ENCODE peak calls at places on chromosomes 5 and 9, in eight cellular contexts. X is AG10803, W is kidney, Z is heart left ventricle, J is MCF 10A, A is ascending aorta, I is foreskin fibroblast, H is cardiac muscle cell. N is an unnamed sample.

GRCh38 chr9:137691648-137692357 is 73.0 kb downstream of the EHMT1 start:
- DNase-seq in X (no peak), W (no peak), Z (no peak), J (no peak), A (no peak), I (no peak), H (no peak), N (no peak)

GRCh38 chr5:62578540-62578939 is at the start of gene LRRC70:
- DNase-seq in X (peak), W (no peak), Z (peak), J (no peak), A (no peak), I (no peak), H (no peak), N (no peak)

GRCh38 chr5:102539598-102539997 is 40.8 kb upstream of the SLCO6A1 start:
- DNase-seq in X (no peak), W (no peak), Z (no peak), J (peak), A (no peak), I (no peak), H (no peak), N (no peak)

GRCh38 chr9:75636427-75637045 is 253.9 kb upstream of the PCSK5 start:
- DNase-seq in X (no peak), W (no peak), Z (peak), J (no peak), A (no peak), I (no peak), H (no peak), N (no peak)

GRCh38 chr5:39231705-39232525 is 12.6 kb upstream of the FYB1 start:
- DNase-seq in X (peak), W (no peak), Z (no peak), J (peak), A (no peak), I (no peak), H (no peak), N (no peak)

GRCh38 chr5:147068998-147069397 is 165.8 kb upstream of the STK32A start:
- DNase-seq in X (no peak), W (no peak), Z (no peak), J (no peak), A (no peak), I (no peak), H (no peak), N (no peak)

GRCh38 chr5:133865113-133865512 is 103.3 kb downstream of the C5orf15 start:
- DNase-seq in X (no peak), W (no peak), Z (no peak), J (no peak), A (no peak), I (no peak), H (no peak), N (no peak)

GRCh38 chr5:155260798-155261197 is 247.2 kb downstream of the KIF4B start:
- DNase-seq in X (no peak), W (no peak), Z (no peak), J (peak), A (no peak), I (no peak), H (peak), N (no peak)

GRCh38 chr9:83327323-83327722 is 210.9 kb downstream of the FRMD3 start:
- DNase-seq in X (peak), W (no peak), Z (no peak), J (no peak), A (no peak), I (no peak), H (peak), N (no peak)

GRCh38 chr5:96528262-96528661 is 95.2 kb upstream of the PCSK1 start:
- DNase-seq in X (no peak), W (no peak), Z (no peak), J (no peak), A (no peak), I (no peak), H (no peak), N (no peak)

GRCh38 chr5:172764861-172765765 is 5.9 kb downstream of the DUSP1 start:
- DNase-seq in X (peak), W (peak), Z (peak), J (peak), A (peak), I (peak), H (peak), N (peak)

GRCh38 chr9:94973491-94973941 is 247.0 kb downstream of the AOPEP start:
- DNase-seq in X (peak), W (no peak), Z (no peak), J (no peak), A (no peak), I (peak), H (no peak), N (no peak)

GRCh38 chr5:81895312-81895711 is 76.5 kb upstream of the ATG10 start:
- DNase-seq in X (no peak), W (no peak), Z (no peak), J (no peak), A (no peak), I (no peak), H (no peak), N (no peak)

GRCh38 chr9:10562581-10563343 is 50.0 kb downstream of the PTPRD start:
- DNase-seq in X (no peak), W (no peak), Z (no peak), J (peak), A (no peak), I (no peak), H (no peak), N (no peak)

GRCh38 chr5:139676951-139677367 is 28.8 kb downstream of the CXXC5 start:
- DNase-seq in X (no peak), W (peak), Z (no peak), J (no peak), A (no peak), I (no peak), H (no peak), N (no peak)

GRCh38 chr9:18274693-18275092 is 199.3 kb upstream of the ADAMTSL1 start:
- DNase-seq in X (no peak), W (no peak), Z (no peak), J (peak), A (no peak), I (no peak), H (no peak), N (no peak)

GRCh38 chr9:90103771-90104170 is 499.0 kb downstream of the GADD45G start:
- DNase-seq in X (no peak), W (no peak), Z (no peak), J (no peak), A (no peak), I (no peak), H (no peak), N (no peak)

GRCh38 chr5:74199436-74200210 is 440.9 kb downstream of the ENC1 start:
- DNase-seq in X (peak), W (no peak), Z (no peak), J (no peak), A (no peak), I (peak), H (no peak), N (no peak)

GRCh38 chr9:113638916-113639315 is 175.4 kb downstream of the RGS3 start:
- DNase-seq in X (no peak), W (no peak), Z (no peak), J (no peak), A (no peak), I (no peak), H (no peak), N (no peak)

GRCh38 chr5:136132087-136132486 is 558 bp upstream of the SMAD5 start:
- DNase-seq in X (peak), W (no peak), Z (peak), J (no peak), A (no peak), I (no peak), H (peak), N (no peak)

GRCh38 chr9:29969408-29969807 is 2396.1 kb upstream of the C9orf72 start:
- DNase-seq in X (no peak), W (no peak), Z (no peak), J (no peak), A (no peak), I (no peak), H (no peak), N (no peak)

GRCh38 chr9:116870566-116870965 is 183.5 kb downstream of the TRIM32 start:
- DNase-seq in X (no peak), W (peak), Z (no peak), J (peak), A (no peak), I (no peak), H (no peak), N (no peak)

GRCh38 chr5:139246394-139246793 is 47.1 kb upstream of the MATR3 start:
- DNase-seq in X (peak), W (no peak), Z (no peak), J (peak), A (no peak), I (peak), H (no peak), N (no peak)

GRCh38 chr9:104608336-104608735 is 2.9 kb upstream of the OR13C2 start:
- DNase-seq in X (no peak), W (no peak), Z (no peak), J (peak), A (no peak), I (no peak), H (no peak), N (no peak)

GRCh38 chr5:150540615-150541396 is 32.9 kb downstream of the NDST1 start:
- DNase-seq in X (peak), W (peak), Z (peak), J (peak), A (peak), I (peak), H (no peak), N (no peak)

GRCh38 chr5:102863764-102864560 is 108.9 kb downstream of the PAM start:
- DNase-seq in X (peak), W (no peak), Z (no peak), J (no peak), A (no peak), I (no peak), H (no peak), N (no peak)

GRCh38 chr5:128264567-128264966 is 181.0 kb downstream of the SLC12A2 start:
- DNase-seq in X (no peak), W (no peak), Z (no peak), J (no peak), A (no peak), I (no peak), H (no peak), N (no peak)
- TF ChIP-seq CTCF in X (no peak), W (no peak), Z (no peak), J (no peak), A (no peak), I (no peak), H (no peak), N (no peak)

GRCh38 chr5:174344335-174344734 is 298.8 kb downstream of the NSG2 start:
- DNase-seq in X (no peak), W (no peak), Z (no peak), J (no peak), A (no peak), I (no peak), H (no peak), N (no peak)
- TF ChIP-seq CTCF in X (no peak), W (no peak), Z (no peak), J (no peak), A (no peak), I (no peak), H (no peak), N (no peak)

GRCh38 chr5:90529939-90530677 is 724 bp upstream of the LYSMD3 start:
- DNase-seq in X (peak), W (no peak), Z (peak), J (peak), A (peak), I (peak), H (peak), N (peak)
- TF ChIP-seq CTCF in X (peak), W (peak), Z (peak), J (peak), A (peak), I (peak), H (peak), N (peak)

GRCh38 chr9:124285490-124285889 is 27.7 kb downstream of the NEK6 start:
- DNase-seq in X (no peak), W (no peak), Z (no peak), J (no peak), A (no peak), I (no peak), H (no peak), N (no peak)
- TF ChIP-seq CTCF in X (no peak), W (no peak), Z (no peak), J (no peak), A (no peak), I (no peak), H (no peak), N (no peak)

DNA sequence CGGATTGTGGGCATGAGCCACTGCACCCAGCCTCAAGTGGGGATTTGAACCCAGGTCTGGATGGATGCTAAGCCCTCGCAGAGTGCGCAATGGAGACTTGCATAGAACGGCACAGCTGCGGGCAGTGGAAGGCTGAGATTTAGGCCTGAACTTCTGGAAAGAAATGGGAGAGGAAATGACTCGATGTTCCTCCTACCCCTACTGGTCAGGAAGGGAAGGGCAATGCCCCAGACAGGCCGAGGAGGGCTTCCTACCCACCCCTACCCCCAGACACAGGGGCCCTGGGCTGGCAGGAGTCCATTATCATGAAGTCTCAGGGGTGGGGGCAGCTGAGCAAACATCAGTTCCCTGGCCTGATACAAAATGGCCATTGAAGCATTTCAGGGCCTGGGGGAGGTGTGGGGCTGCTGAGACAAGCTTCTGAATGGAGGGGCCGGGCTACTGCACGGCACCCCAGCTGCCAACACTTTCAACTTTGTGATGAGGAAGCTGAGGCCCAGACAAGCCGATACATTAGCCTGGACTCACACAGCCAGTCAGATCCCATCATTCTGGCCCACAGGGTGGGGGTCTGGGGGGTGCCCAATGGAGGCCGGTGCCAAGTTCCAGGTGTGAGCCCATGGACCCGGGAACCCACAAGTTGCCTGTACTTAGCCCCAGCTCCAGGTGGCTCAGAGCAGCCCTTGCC is 13.5 kb upstream of the WDR38 start:
- DNase-seq in X (no peak), W (peak), Z (no peak), J (no peak), A (no peak), I (no peak), H (no peak), N (no peak)
- TF ChIP-seq CTCF in X (peak), W (peak), Z (peak), J (peak), A (no peak), I (peak), H (peak), N (no peak)